ENCODE peak calls at places on chromosomes 1 and 21, in seven cellular contexts. I is IMR-90, E is GM12864, B is epithelial cell of proximal tubule, F is B cell, O is suprapubic skin, M is GM23338. Q is an unnamed sample.

GRCh38 chr1:18261891-18262290 is 154.3 kb downstream of the IGSF21 start:
- DNase-seq in M (peak; percentile 52), E (no peak), O (no peak), B (no peak), F (no peak), I (no peak), Q (no peak)

GRCh38 chr1:230938924-230939368 is 39.7 kb downstream of the TTC13 start:
- DNase-seq in F (no peak), O (no peak), I (no peak), E (no peak), M (no peak), B (no peak), Q (no peak)

GRCh38 chr1:23799570-23800395 is 771 bp downstream of the GALE start:
- DNase-seq in M (peak; percentile 78), O (peak; percentile 81), F (no peak), E (no peak), B (peak; percentile 59), I (peak; percentile 56), Q (peak; percentile 72)

GRCh38 chr1:2391034-2391384 is 345 bp downstream of the MORN1 start:
- DNase-seq in E (no peak), O (no peak), I (no peak), B (no peak), M (peak; percentile 70), F (no peak), Q (peak; percentile 69)

GRCh38 chr1:210597555-210598134 is 268.9 kb downstream of the HHAT start:
- DNase-seq in O (no peak), I (peak; percentile 96), E (no peak), B (peak; percentile 83), F (no peak), M (no peak), Q (no peak)

GRCh38 chr1:233439721-233440120 is 112.2 kb downstream of the MAP3K21 start:
- DNase-seq in E (no peak), O (no peak), I (no peak), F (no peak), B (no peak), M (no peak), Q (no peak)

GRCh38 chr1:50373532-50373931 is 49.7 kb downstream of the DMRTA2 start:
- DNase-seq in O (no peak), B (no peak), I (no peak), M (peak; percentile 40), E (no peak), F (no peak), Q (no peak)

GRCh38 chr1:58596631-58597052 is 19.6 kb upstream of the TACSTD2 start:
- DNase-seq in I (no peak), E (no peak), B (no peak), O (no peak), M (no peak), F (no peak), Q (no peak)

GRCh38 chr1:205824180-205824579 is 11.2 kb upstream of the SLC41A1 start:
- DNase-seq in B (no peak), M (no peak), F (no peak), O (no peak), E (no peak), I (no peak), Q (no peak)

GRCh38 chr1:55474168-55474786 is 259.1 kb upstream of the USP24 start:
- DNase-seq in E (no peak), O (no peak), M (no peak), I (peak; percentile 54), B (no peak), F (no peak), Q (no peak)

GRCh38 chr1:234820597-234820996 is 210.6 kb upstream of the IRF2BP2 start:
- DNase-seq in O (no peak), E (no peak), M (no peak), F (no peak), I (no peak), B (no peak), Q (no peak)

GRCh38 chr1:203479646-203480045 is 4.0 kb downstream of the PRELP start:
- DNase-seq in O (no peak), E (no peak), M (no peak), F (no peak), B (no peak), I (peak; percentile 42), Q (no peak)

GRCh38 chr1:59434336-59434735 is 137.4 kb downstream of the FGGY start:
- DNase-seq in I (no peak), M (no peak), E (no peak), F (no peak), O (no peak), B (no peak), Q (no peak)

GRCh38 chr1:69180358-69180757 is 387.4 kb upstream of the LRRC7 start:
- DNase-seq in M (no peak), E (no peak), B (no peak), O (no peak), F (no peak), I (no peak), Q (no peak)

GRCh38 chr1:2085080-2085479 is 34.9 kb downstream of the PRKCZ start:
- DNase-seq in O (no peak), M (no peak), E (no peak), I (no peak), F (no peak), B (no peak), Q (no peak)

GRCh38 chr21:38325216-38325615 is 68.4 kb downstream of the KCNJ15 start:
- DNase-seq in I (no peak), F (no peak), E (no peak), M (no peak), B (no peak), O (no peak), Q (no peak)

GRCh38 chr1:48947761-48948537 is 171.3 kb upstream of the BEND5 start:
- DNase-seq in O (no peak), E (no peak), F (no peak), I (no peak), M (peak; percentile 16), B (no peak), Q (no peak)

GRCh38 chr1:183758913-183759312 is 46.0 kb upstream of the RGL1 start:
- DNase-seq in B (peak; percentile 42), I (no peak), M (no peak), O (no peak), F (no peak), E (no peak), Q (no peak)

GRCh38 chr1:228866498-228866897 is 131.2 kb downstream of the RHOU start:
- DNase-seq in I (no peak), B (no peak), M (no peak), E (no peak), F (no peak), O (no peak), Q (no peak)
- TF ChIP-seq CTCF in I (no peak), B (no peak), M (no peak), E (no peak), F (no peak), O (no peak), Q (no peak)

DNA sequence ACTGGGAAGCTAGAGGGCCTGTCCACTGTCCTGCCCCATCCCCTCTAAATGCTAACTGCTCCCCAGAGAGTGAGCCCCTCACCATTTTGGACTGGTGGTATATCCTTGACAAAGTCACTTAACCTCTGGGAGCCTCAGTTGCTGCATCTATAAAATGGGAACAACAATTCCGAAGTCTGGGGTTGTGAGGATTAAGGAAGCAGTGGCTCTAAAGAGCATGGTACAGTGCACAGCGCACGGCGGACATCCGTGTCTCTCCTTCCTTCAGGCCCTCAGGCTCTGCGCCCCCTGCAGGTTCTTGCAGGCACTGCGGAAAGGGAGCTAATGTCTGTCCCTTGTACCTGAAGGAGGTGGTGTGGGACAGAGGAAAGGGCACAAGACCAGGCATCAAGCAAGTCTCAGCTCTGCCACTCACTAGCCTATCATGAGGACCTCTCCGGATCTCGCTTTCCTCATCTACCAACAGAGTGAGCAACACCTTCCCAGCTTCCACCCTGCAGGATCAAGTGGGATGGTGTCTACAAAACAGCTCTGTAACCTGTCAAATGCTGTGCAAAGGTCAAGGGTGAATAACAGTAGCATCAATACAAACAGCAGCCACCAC is 20.1 kb downstream of the ECE1 start:
- DNase-seq in B (no peak), M (peak; percentile 94), I (peak; percentile 52), F (peak; percentile 83), O (peak; percentile 86), E (peak; percentile 41), Q (peak; percentile 83)
- TF ChIP-seq CTCF in B (peak; percentile 96), M (peak; percentile 97), I (peak; percentile 86), F (peak; percentile 97), O (peak; percentile 69), E (peak; percentile 100), Q (peak; percentile 97)

GRCh38 chr1:156448134-156448967 is 52.2 kb downstream of the MEF2D start:
- DNase-seq in F (no peak), O (no peak), B (no peak), E (no peak), I (no peak), M (peak; percentile 52), Q (no peak)

GRCh38 chr1:156445789-156446263 is 54.7 kb downstream of the MEF2D start:
- DNase-seq in F (peak; percentile 77), B (no peak), I (peak; percentile 69), E (peak; percentile 27), O (peak; percentile 87), M (peak; percentile 93), Q (peak; percentile 67)

GRCh38 chr1:156439771-156440183 is 60.8 kb downstream of the MEF2D start:
- DNase-seq in I (no peak), B (no peak), E (no peak), M (peak; percentile 90), O (no peak), F (no peak), Q (no peak)

GRCh38 chr1:156440689-156441437 is 59.7 kb downstream of the MEF2D start:
- DNase-seq in O (no peak), M (peak; percentile 8), B (no peak), E (no peak), F (no peak), I (no peak), Q (no peak)

DNA sequence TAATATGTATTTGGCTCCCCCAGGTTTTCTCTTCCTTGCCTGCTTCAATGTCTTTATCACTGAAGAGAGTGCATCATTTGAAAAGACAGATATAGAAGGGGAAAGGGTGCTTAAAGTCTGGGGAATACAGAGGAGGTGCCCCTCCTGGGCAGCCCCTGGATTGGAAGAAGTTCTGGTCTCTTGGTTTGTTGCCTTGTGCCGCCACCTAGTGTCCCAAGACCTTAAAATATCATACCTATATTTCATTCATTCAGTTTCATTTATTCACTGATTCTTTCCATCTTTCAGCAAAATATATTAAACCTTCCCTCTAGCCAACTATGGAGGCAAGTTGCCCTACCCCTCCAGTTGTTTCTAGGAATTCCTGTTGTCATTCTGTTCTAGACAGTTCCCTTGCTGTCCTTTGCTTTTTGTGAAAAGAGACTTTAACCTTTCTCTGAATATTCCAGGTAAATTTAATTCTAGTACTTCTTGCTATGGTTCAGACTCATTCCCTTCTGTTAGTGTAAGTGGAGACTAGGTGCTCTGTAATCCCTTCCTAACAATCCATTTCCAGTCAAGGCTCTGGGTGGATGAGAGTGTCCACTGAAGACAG is 56.1 kb downstream of the MEF2D start:
- DNase-seq in M (peak; percentile 89), B (no peak), E (no peak), O (no peak), F (no peak), I (no peak), Q (peak; percentile 48)
- TF ChIP-seq CTCF in M (peak; percentile 81), B (peak; percentile 69), E (peak; percentile 56), O (no peak), F (peak; percentile 64), I (peak; percentile 55), Q (peak; percentile 47)

DNA sequence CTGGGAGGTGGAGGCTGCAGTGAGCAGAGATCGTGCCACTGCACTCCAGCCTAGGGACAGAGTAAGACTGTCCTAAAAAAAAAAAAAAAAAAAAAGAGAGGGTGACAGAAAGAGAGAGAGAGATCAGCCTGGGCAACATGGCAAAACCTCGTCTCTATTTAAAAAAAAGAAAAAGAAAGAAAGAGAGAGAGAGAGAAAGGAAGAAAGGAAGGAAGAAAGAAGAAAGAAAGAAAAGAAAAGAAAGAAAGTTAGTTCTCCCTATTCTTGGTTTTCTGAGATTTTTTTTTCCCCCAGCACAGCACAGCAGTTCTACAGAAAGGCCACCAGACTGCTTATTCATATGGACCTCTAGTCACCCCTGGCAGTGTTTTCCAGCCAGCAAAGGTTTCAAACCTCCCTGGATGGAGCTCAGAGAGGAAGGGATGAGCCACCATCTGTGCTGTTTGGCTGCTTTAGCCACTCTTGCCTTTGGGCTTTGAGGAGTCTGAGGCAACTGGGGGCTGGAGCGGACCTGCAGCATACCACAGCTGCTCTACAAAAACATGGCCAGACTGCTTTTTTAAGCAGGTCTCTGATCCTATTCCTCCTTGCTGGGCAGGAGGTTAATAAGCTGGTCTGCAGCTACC is 10.6 kb downstream of the S100A6 start:
- DNase-seq in O (peak; percentile 19), M (no peak), F (no peak), B (no peak), E (no peak), I (peak; percentile 60), Q (no peak)
- TF ChIP-seq CTCF in O (no peak), M (no peak), F (no peak), B (no peak), E (no peak), I (no peak), Q (no peak)